ENCODE peak calls at places on chromosomes 11 and 22, in five cellular contexts. T is IMR-90, K is H1, I is neuronal stem cell, D is trophoblast cell. J is an unnamed sample.

GRCh38 chr11:30586251-30587144 is at the start of gene MPPED2:
- DNase-seq in T (no peak), K (peak; percentile 88), I (peak; percentile 79), D (no peak), J (no peak)

GRCh38 chr22:28017859-28018258 is 98.8 kb upstream of the PITPNB start:
- DNase-seq in T (no peak), K (no peak), I (no peak), D (no peak), J (no peak)

GRCh38 chr11:126793596-126793995 is 207.0 kb downstream of the KIRREL3 start:
- DNase-seq in T (no peak), K (no peak), I (no peak), D (no peak), J (no peak)

GRCh38 chr11:106077609-106078517 is at the start of gene AASDHPPT:
- DNase-seq in T (peak; percentile 29), K (no peak), I (no peak), D (no peak), J (no peak)

GRCh38 chr11:78202733-78203167 is 14.0 kb downstream of the USP35 start:
- DNase-seq in T (no peak), K (no peak), I (no peak), D (no peak), J (no peak)

GRCh38 chr11:121067026-121067425 is 34.0 kb upstream of the TECTA start:
- DNase-seq in T (no peak), K (no peak), I (no peak), D (no peak), J (no peak)

GRCh38 chr22:35802885-35803284 is 85.2 kb downstream of the APOL5 start:
- DNase-seq in T (no peak), K (no peak), I (no peak), D (no peak), J (no peak)

GRCh38 chr11:69013009-69013951 is at the start of gene MRGPRF:
- DNase-seq in T (peak; percentile 91), K (peak; percentile 84), I (no peak), D (no peak), J (peak; percentile 82)

GRCh38 chr22:26903030-26903856 is 245.9 kb downstream of the MIAT start:
- DNase-seq in T (no peak), K (peak; percentile 70), I (peak; percentile 47), D (no peak), J (no peak)

GRCh38 chr11:7499046-7499445 is 13.7 kb downstream of the OLFML1 start:
- DNase-seq in T (no peak), K (no peak), I (no peak), D (peak; percentile 50), J (no peak)

GRCh38 chr22:32949719-32950118 is 108.5 kb downstream of the SYN3 start:
- DNase-seq in T (no peak), K (no peak), I (no peak), D (peak; percentile 87), J (peak; percentile 60)

GRCh38 chr22:42716649-42717127 is 4.0 kb downstream of the A4GALT start:
- DNase-seq in T (no peak), K (no peak), I (no peak), D (peak; percentile 7), J (no peak)
- H3K4me2 ChIP-seq in T (no peak overlapping the region), K (peak overlapping the region; percentile 32), I (no peak overlapping the region), D (no peak overlapping the region), J (no peak overlapping the region)

GRCh38 chr11:114811971-114812370 is 133.6 kb downstream of the NXPE2 start:
- DNase-seq in T (no peak), K (no peak), I (no peak), D (no peak), J (no peak)

GRCh38 chr11:114815761-114816160 is 137.4 kb downstream of the NXPE2 start:
- DNase-seq in T (no peak), K (no peak), I (no peak), D (no peak), J (no peak)

GRCh38 chr11:114813216-114813615 is 134.9 kb downstream of the NXPE2 start:
- DNase-seq in T (no peak), K (no peak), I (no peak), D (no peak), J (no peak)

GRCh38 chr11:114815176-114815575 is 136.8 kb downstream of the NXPE2 start:
- DNase-seq in T (no peak), K (no peak), I (no peak), D (no peak), J (no peak)

GRCh38 chr11:114812698-114813097 is 134.4 kb downstream of the NXPE2 start:
- DNase-seq in T (no peak), K (no peak), I (no peak), D (no peak), J (no peak)
- H3K4me3 ChIP-seq in T (no peak overlapping the region), K (no peak overlapping the region), I (no peak overlapping the region), D (no peak overlapping the region), J (no peak overlapping the region)

DNA sequence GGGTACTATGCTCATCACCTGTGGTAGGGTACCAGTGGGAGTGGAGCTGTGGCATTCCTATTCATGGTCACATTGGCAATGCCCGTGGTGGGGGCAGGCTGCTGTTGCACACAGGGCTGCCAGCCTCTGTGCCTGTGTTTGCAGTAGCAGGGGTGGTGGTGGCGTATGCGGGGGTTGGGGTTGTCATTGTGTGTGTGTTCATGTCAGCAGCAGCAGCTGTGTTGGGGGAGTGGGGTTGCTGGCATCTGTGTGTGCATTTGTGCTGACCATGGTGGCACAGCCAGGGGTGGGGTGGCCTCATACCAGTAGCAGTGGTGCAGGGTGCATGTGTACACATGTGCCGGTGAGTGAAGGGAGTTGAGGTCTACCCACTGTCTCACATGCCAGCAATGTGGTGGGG is 34.4 kb downstream of the TMEM225 start:
- DNase-seq in T (no peak), K (no peak), I (no peak), D (no peak), J (no peak)
- H4K91ac ChIP-seq in T (no peak overlapping the region), K (peak overlapping the region; percentile 80), I (no peak overlapping the region), D (no peak overlapping the region), J (peak overlapping the region; percentile 27)

GRCh38 chr22:20463324-20464095 is 25.9 kb upstream of the SCARF2 start:
- DNase-seq in T (no peak), K (no peak), I (no peak), D (no peak), J (no peak)
- H3K4me2 ChIP-seq in T (no peak overlapping the region), K (no peak overlapping the region), I (no peak overlapping the region), D (no peak overlapping the region), J (no peak overlapping the region)

J was measured in mesenchymal stem cell.